ENCODE peak calls at places on chromosomes 5 and 9, in five cellular contexts. F, G, P, B and Z are unnamed samples.
A peak's percentile ranks its signal among the peaks of the same experiment; 100 is the strongest.

GRCh38 chr5:6490693-6491092 is 42.0 kb downstream of the UBE2QL1 start:
- DNase-seq in F (no peak), G (no peak), B (no peak), P (no peak), Z (no peak)

GRCh38 chr5:56669534-56670483 is 145.5 kb upstream of the MAP3K1 start:
- DNase-seq in B (peak; percentile 38), G (peak; percentile 98), F (peak; percentile 80), P (peak; percentile 31), Z (peak; percentile 47)

GRCh38 chr9:85142461-85143401 is 473.2 kb downstream of the NTRK2 start:
- DNase-seq in P (no peak), G (peak; percentile 55), B (no peak), F (no peak), Z (peak; percentile 54)

GRCh38 chr5:156391139-156391538 is 64.2 kb downstream of the SGCD start:
- DNase-seq in B (no peak), F (no peak), G (no peak), P (no peak), Z (no peak)

GRCh38 chr5:34460496-34460895 is 195.6 kb upstream of the RAI14 start:
- DNase-seq in F (no peak), B (no peak), P (no peak), G (no peak), Z (no peak)

GRCh38 chr5:154331924-154332323 is 113.9 kb upstream of the SAP30L start:
- DNase-seq in P (no peak), B (no peak), G (no peak), F (no peak), Z (no peak)

GRCh38 chr5:178293400-178293799 is 60.8 kb upstream of the PHYKPL start:
- DNase-seq in G (no peak), F (peak; percentile 71), B (no peak), P (no peak), Z (no peak)

GRCh38 chr5:5221731-5222130 is 81.6 kb downstream of the ADAMTS16 start:
- DNase-seq in F (no peak), P (no peak), G (no peak), B (no peak), Z (no peak)

GRCh38 chr5:78879541-78879940 is 105.6 kb downstream of the ARSB start:
- DNase-seq in F (peak; percentile 82), G (no peak), P (no peak), B (no peak), Z (no peak)

GRCh38 chr5:132498152-132498551 is 7.6 kb upstream of the IRF1 start:
- DNase-seq in B (no peak), G (peak; percentile 19), P (peak; percentile 4), F (no peak), Z (no peak)

GRCh38 chr9:38352716-38353334 is 39.7 kb upstream of the ALDH1B1 start:
- DNase-seq in F (no peak), G (no peak), B (no peak), P (no peak), Z (peak; percentile 33)

GRCh38 chr9:6777218-6777902 is 19.6 kb downstream of the KDM4C start:
- DNase-seq in P (no peak), F (no peak), G (no peak), B (no peak), Z (peak; percentile 58)

GRCh38 chr5:146466521-146467349 is 19.6 kb downstream of the TCERG1 start:
- DNase-seq in P (no peak), G (no peak), B (no peak), F (no peak), Z (peak; percentile 7)